ENCODE peak calls at places on chromosomes 4 and X, in nine cellular contexts. One of them, this sample, is unnamed.

GRCh38 chr4:76488905-76489798 is 54.1 kb downstream of the SHROOM3 start:
- DNase-seq in CD8-positive, alpha-beta memory T cell: no peak
- DNase-seq in caudate nucleus: no peak
- DNase-seq in dorsolateral prefrontal cortex: no peak
- DNase-seq in neuronal stem cell: no peak
- DNase-seq in IMR-90: peak
- DNase-seq in aorta: no peak
- DNase-seq in coronary artery: no peak
- DNase-seq in RWPE1: no peak
- DNase-seq in this sample: no peak

GRCh38 chr4:3075652-3075981 is 1.1 kb downstream of the HTT start:
- DNase-seq in CD8-positive, alpha-beta memory T cell: no peak
- DNase-seq in caudate nucleus: no peak
- DNase-seq in dorsolateral prefrontal cortex: no peak
- DNase-seq in neuronal stem cell: peak
- DNase-seq in IMR-90: no peak
- DNase-seq in aorta: no peak
- DNase-seq in coronary artery: no peak
- DNase-seq in RWPE1: no peak
- DNase-seq in this sample: no peak

GRCh38 chr4:149441338-149441737 is 374.3 kb downstream of the IQCM start:
- DNase-seq in CD8-positive, alpha-beta memory T cell: no peak
- DNase-seq in caudate nucleus: no peak
- DNase-seq in dorsolateral prefrontal cortex: no peak
- DNase-seq in neuronal stem cell: no peak
- DNase-seq in IMR-90: peak
- DNase-seq in aorta: no peak
- DNase-seq in coronary artery: no peak
- DNase-seq in RWPE1: peak
- DNase-seq in this sample: no peak

GRCh38 chr4:87864321-87864720 is 31.6 kb downstream of the MEPE start:
- DNase-seq in CD8-positive, alpha-beta memory T cell: no peak
- DNase-seq in caudate nucleus: no peak
- DNase-seq in dorsolateral prefrontal cortex: no peak
- DNase-seq in neuronal stem cell: no peak
- DNase-seq in IMR-90: no peak
- DNase-seq in aorta: no peak
- DNase-seq in coronary artery: no peak
- DNase-seq in RWPE1: no peak
- DNase-seq in this sample: no peak

GRCh38 chrX:154317391-154318000 is 21.9 kb downstream of the TKTL1 start:
- DNase-seq in CD8-positive, alpha-beta memory T cell: no peak
- DNase-seq in caudate nucleus: no peak
- DNase-seq in dorsolateral prefrontal cortex: no peak
- DNase-seq in neuronal stem cell: no peak
- DNase-seq in IMR-90: peak
- DNase-seq in aorta: no peak
- DNase-seq in coronary artery: no peak
- DNase-seq in RWPE1: peak
- DNase-seq in this sample: no peak

GRCh38 chrX:40772290-40772689 is 36.9 kb upstream of the MED14 start:
- DNase-seq in CD8-positive, alpha-beta memory T cell: no peak
- DNase-seq in caudate nucleus: no peak
- DNase-seq in dorsolateral prefrontal cortex: no peak
- DNase-seq in neuronal stem cell: no peak
- DNase-seq in IMR-90: peak
- DNase-seq in aorta: no peak
- DNase-seq in coronary artery: no peak
- DNase-seq in RWPE1: peak
- DNase-seq in this sample: no peak

GRCh38 chrX:83916525-83916924 is 55.6 kb downstream of the CYLC1 start:
- DNase-seq in CD8-positive, alpha-beta memory T cell: no peak
- DNase-seq in caudate nucleus: no peak
- DNase-seq in dorsolateral prefrontal cortex: no peak
- DNase-seq in neuronal stem cell: no peak
- DNase-seq in IMR-90: peak
- DNase-seq in aorta: no peak
- DNase-seq in coronary artery: no peak
- DNase-seq in RWPE1: no peak
- DNase-seq in this sample: no peak

GRCh38 chr4:77734928-77735327 is 84.2 kb downstream of the CNOT6L start:
- DNase-seq in CD8-positive, alpha-beta memory T cell: no peak
- DNase-seq in caudate nucleus: no peak
- DNase-seq in dorsolateral prefrontal cortex: no peak
- DNase-seq in neuronal stem cell: no peak
- DNase-seq in IMR-90: peak
- DNase-seq in aorta: no peak
- DNase-seq in coronary artery: no peak
- DNase-seq in RWPE1: peak
- DNase-seq in this sample: no peak

GRCh38 chr4:124337874-124338273 is 374.7 kb downstream of the ANKRD50 start:
- DNase-seq in CD8-positive, alpha-beta memory T cell: no peak
- DNase-seq in caudate nucleus: no peak
- DNase-seq in dorsolateral prefrontal cortex: no peak
- DNase-seq in neuronal stem cell: no peak
- DNase-seq in IMR-90: peak
- DNase-seq in aorta: no peak
- DNase-seq in coronary artery: no peak
- DNase-seq in RWPE1: no peak
- DNase-seq in this sample: no peak

GRCh38 chr4:11427201-11427996 is 1.3 kb downstream of the HS3ST1 start:
- DNase-seq in CD8-positive, alpha-beta memory T cell: no peak
- DNase-seq in caudate nucleus: no peak
- DNase-seq in dorsolateral prefrontal cortex: peak
- DNase-seq in neuronal stem cell: peak
- DNase-seq in IMR-90: no peak
- DNase-seq in aorta: peak
- DNase-seq in coronary artery: no peak
- DNase-seq in RWPE1: no peak
- DNase-seq in this sample: peak

GRCh38 chrX:6228720-6229119 is at the start of gene NLGN4X:
- DNase-seq in CD8-positive, alpha-beta memory T cell: no peak
- DNase-seq in caudate nucleus: peak
- DNase-seq in dorsolateral prefrontal cortex: peak
- DNase-seq in neuronal stem cell: peak
- DNase-seq in IMR-90: no peak
- DNase-seq in aorta: no peak
- DNase-seq in coronary artery: no peak
- DNase-seq in RWPE1: no peak
- DNase-seq in this sample: peak

GRCh38 chrX:148928803-148929202 is 428.4 kb downstream of the AFF2 start:
- DNase-seq in CD8-positive, alpha-beta memory T cell: no peak
- DNase-seq in caudate nucleus: no peak
- DNase-seq in dorsolateral prefrontal cortex: no peak
- DNase-seq in neuronal stem cell: no peak
- DNase-seq in IMR-90: peak
- DNase-seq in aorta: no peak
- DNase-seq in coronary artery: no peak
- DNase-seq in RWPE1: no peak
- DNase-seq in this sample: no peak

GRCh38 chr4:19187104-19187503 is 1064.6 kb upstream of the SLIT2 start:
- DNase-seq in CD8-positive, alpha-beta memory T cell: no peak
- DNase-seq in caudate nucleus: no peak
- DNase-seq in dorsolateral prefrontal cortex: no peak
- DNase-seq in neuronal stem cell: no peak
- DNase-seq in IMR-90: peak
- DNase-seq in aorta: no peak
- DNase-seq in coronary artery: no peak
- DNase-seq in RWPE1: no peak
- DNase-seq in this sample: no peak

GRCh38 chrX:24376403-24376802 is 16.0 kb downstream of the SUPT20HL1 start:
- DNase-seq in CD8-positive, alpha-beta memory T cell: no peak
- DNase-seq in caudate nucleus: no peak
- DNase-seq in dorsolateral prefrontal cortex: no peak
- DNase-seq in neuronal stem cell: no peak
- DNase-seq in IMR-90: no peak
- DNase-seq in aorta: no peak
- DNase-seq in coronary artery: no peak
- DNase-seq in RWPE1: no peak
- DNase-seq in this sample: no peak

GRCh38 chrX:120293015-120293414 is 18.2 kb downstream of the TMEM255A start:
- DNase-seq in CD8-positive, alpha-beta memory T cell: no peak
- DNase-seq in caudate nucleus: no peak
- DNase-seq in dorsolateral prefrontal cortex: no peak
- DNase-seq in neuronal stem cell: no peak
- DNase-seq in IMR-90: no peak
- DNase-seq in aorta: no peak
- DNase-seq in coronary artery: no peak
- DNase-seq in RWPE1: no peak
- DNase-seq in this sample: no peak

DNA sequence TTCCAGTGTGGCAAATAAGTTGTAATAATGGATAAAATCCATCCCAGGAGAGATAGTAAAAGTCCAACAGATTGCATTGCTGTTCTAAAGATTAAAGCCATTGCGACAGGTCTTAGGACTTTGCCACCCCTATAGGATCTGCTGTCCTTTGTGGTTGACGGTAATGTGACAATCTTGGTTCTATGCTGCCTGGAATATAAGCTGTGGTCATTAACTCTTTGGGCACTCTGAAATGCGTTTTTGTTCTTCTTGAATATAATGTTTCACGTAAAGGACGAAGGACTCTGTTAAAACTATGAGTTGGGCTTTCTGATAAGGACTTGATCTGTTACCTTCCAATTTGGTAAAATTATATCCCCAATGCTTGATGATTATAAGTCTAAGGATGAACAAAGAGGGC is at the start of gene CLDN24:
- DNase-seq in CD8-positive, alpha-beta memory T cell: no peak
- DNase-seq in caudate nucleus: no peak
- DNase-seq in dorsolateral prefrontal cortex: no peak
- DNase-seq in neuronal stem cell: no peak
- DNase-seq in IMR-90: no peak
- DNase-seq in aorta: no peak
- DNase-seq in coronary artery: no peak
- DNase-seq in RWPE1: no peak
- DNase-seq in this sample: no peak
- H3K27ac ChIP-seq in CD8-positive, alpha-beta memory T cell: no peak
- H3K27ac ChIP-seq in caudate nucleus: peak
- H3K27ac ChIP-seq in dorsolateral prefrontal cortex: no peak
- H3K27ac ChIP-seq in neuronal stem cell: no peak
- H3K27ac ChIP-seq in IMR-90: no peak
- H3K27ac ChIP-seq in aorta: no peak
- H3K27ac ChIP-seq in coronary artery: no peak
- H3K27ac ChIP-seq in RWPE1: no peak
- H3K27ac ChIP-seq in this sample: no peak

GRCh38 chrX:69179380-69179911 is 14.2 kb upstream of the PJA1 start:
- DNase-seq in CD8-positive, alpha-beta memory T cell: no peak
- DNase-seq in caudate nucleus: no peak
- DNase-seq in dorsolateral prefrontal cortex: peak
- DNase-seq in neuronal stem cell: peak
- DNase-seq in IMR-90: peak
- DNase-seq in aorta: no peak
- DNase-seq in coronary artery: no peak
- DNase-seq in RWPE1: no peak
- DNase-seq in this sample: peak
- H3K27ac ChIP-seq in CD8-positive, alpha-beta memory T cell: no peak
- H3K27ac ChIP-seq in caudate nucleus: peak
- H3K27ac ChIP-seq in dorsolateral prefrontal cortex: peak
- H3K27ac ChIP-seq in neuronal stem cell: no peak
- H3K27ac ChIP-seq in IMR-90: no peak
- H3K27ac ChIP-seq in aorta: no peak
- H3K27ac ChIP-seq in coronary artery: no peak
- H3K27ac ChIP-seq in RWPE1: no peak
- H3K27ac ChIP-seq in this sample: no peak

GRCh38 chr4:168795346-168795745 is 214.7 kb downstream of the CBR4 start:
- DNase-seq in CD8-positive, alpha-beta memory T cell: no peak
- DNase-seq in caudate nucleus: no peak
- DNase-seq in dorsolateral prefrontal cortex: no peak
- DNase-seq in neuronal stem cell: no peak
- DNase-seq in IMR-90: no peak
- DNase-seq in aorta: no peak
- DNase-seq in coronary artery: no peak
- DNase-seq in RWPE1: no peak
- DNase-seq in this sample: no peak

GRCh38 chr4:168794092-168794707 is 215.9 kb downstream of the CBR4 start:
- DNase-seq in CD8-positive, alpha-beta memory T cell: no peak
- DNase-seq in caudate nucleus: no peak
- DNase-seq in dorsolateral prefrontal cortex: no peak
- DNase-seq in neuronal stem cell: no peak
- DNase-seq in IMR-90: no peak
- DNase-seq in aorta: no peak
- DNase-seq in coronary artery: peak
- DNase-seq in RWPE1: no peak
- DNase-seq in this sample: no peak

GRCh38 chr4:168796362-168797106 is 213.5 kb downstream of the CBR4 start:
- DNase-seq in CD8-positive, alpha-beta memory T cell: no peak
- DNase-seq in caudate nucleus: no peak
- DNase-seq in dorsolateral prefrontal cortex: no peak
- DNase-seq in neuronal stem cell: no peak
- DNase-seq in IMR-90: peak
- DNase-seq in aorta: no peak
- DNase-seq in coronary artery: peak
- DNase-seq in RWPE1: peak
- DNase-seq in this sample: no peak

GRCh38 chr4:168793542-168793941 is 216.5 kb downstream of the CBR4 start:
- DNase-seq in CD8-positive, alpha-beta memory T cell: no peak
- DNase-seq in caudate nucleus: no peak
- DNase-seq in dorsolateral prefrontal cortex: no peak
- DNase-seq in neuronal stem cell: no peak
- DNase-seq in IMR-90: no peak
- DNase-seq in aorta: no peak
- DNase-seq in coronary artery: no peak
- DNase-seq in RWPE1: no peak
- DNase-seq in this sample: no peak

DNA sequence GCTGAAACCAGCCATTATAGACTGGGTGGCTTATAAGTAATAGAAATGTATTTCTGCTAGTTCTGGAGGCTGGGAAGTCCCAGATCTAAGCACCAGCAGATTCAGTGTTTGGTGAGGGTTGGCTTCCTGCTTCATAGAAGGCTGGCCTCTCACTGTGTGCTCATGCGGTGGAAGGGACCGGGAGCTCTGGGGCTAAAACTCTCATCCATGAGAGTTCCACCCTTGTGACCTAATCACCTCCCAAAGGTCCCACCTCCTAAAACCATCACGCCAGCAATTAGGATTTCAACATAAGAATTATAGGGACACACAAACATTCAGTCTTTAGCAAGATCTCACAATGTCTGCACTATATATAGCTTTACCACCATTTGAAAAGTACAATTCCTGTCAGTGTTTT is 215.2 kb downstream of the CBR4 start:
- DNase-seq in CD8-positive, alpha-beta memory T cell: no peak
- DNase-seq in caudate nucleus: no peak
- DNase-seq in dorsolateral prefrontal cortex: no peak
- DNase-seq in neuronal stem cell: no peak
- DNase-seq in IMR-90: no peak
- DNase-seq in aorta: no peak
- DNase-seq in coronary artery: peak
- DNase-seq in RWPE1: no peak
- DNase-seq in this sample: no peak
- H3K27ac ChIP-seq in CD8-positive, alpha-beta memory T cell: no peak
- H3K27ac ChIP-seq in caudate nucleus: no peak
- H3K27ac ChIP-seq in dorsolateral prefrontal cortex: no peak
- H3K27ac ChIP-seq in neuronal stem cell: no peak
- H3K27ac ChIP-seq in IMR-90: no peak
- H3K27ac ChIP-seq in aorta: no peak
- H3K27ac ChIP-seq in coronary artery: no peak
- H3K27ac ChIP-seq in RWPE1: no peak
- H3K27ac ChIP-seq in this sample: no peak

DNA sequence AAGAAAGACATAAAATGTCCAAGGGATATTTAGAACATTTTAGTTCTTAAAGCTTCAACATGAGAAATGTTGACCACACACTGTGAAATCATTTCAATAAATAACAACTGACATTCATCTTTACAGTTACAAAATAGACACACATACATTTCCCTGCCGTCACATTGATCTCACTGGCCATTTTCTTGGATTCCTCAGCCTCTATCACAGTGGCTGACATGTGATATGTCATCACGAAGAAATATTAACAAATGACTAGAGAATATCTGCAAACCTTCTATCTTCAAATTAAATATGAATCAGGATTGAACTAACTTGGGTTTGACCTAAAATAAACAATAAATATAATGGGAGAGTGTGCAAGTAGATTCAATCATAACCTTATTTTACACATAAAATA is 1.8 kb downstream of the CXCL2 start:
- DNase-seq in CD8-positive, alpha-beta memory T cell: no peak
- DNase-seq in caudate nucleus: no peak
- DNase-seq in dorsolateral prefrontal cortex: no peak
- DNase-seq in neuronal stem cell: no peak
- DNase-seq in IMR-90: no peak
- DNase-seq in aorta: no peak
- DNase-seq in coronary artery: no peak
- DNase-seq in RWPE1: no peak
- DNase-seq in this sample: no peak
- H3K27ac ChIP-seq in CD8-positive, alpha-beta memory T cell: no peak
- H3K27ac ChIP-seq in caudate nucleus: no peak
- H3K27ac ChIP-seq in dorsolateral prefrontal cortex: no peak
- H3K27ac ChIP-seq in neuronal stem cell: no peak
- H3K27ac ChIP-seq in IMR-90: no peak
- H3K27ac ChIP-seq in aorta: no peak
- H3K27ac ChIP-seq in coronary artery: no peak
- H3K27ac ChIP-seq in RWPE1: no peak
- H3K27ac ChIP-seq in this sample: no peak

This sample was measured in substantia nigra.